ENCODE peak calls at places on chromosomes 11 and 22, in five cellular contexts. K is NCI-H2029 treated with DMSO at 0.1 percent for 48 hours, Z is DMS153, X is Calu3, W is iris pigment epithelial cell. J is an unnamed sample.

GRCh38 chr22:22941831-22942510 is 54.4 kb downstream of the IGLL5 start:
- DNase-seq in K (no peak), Z (no peak), X (no peak), W (no peak), J (no peak)

GRCh38 chr11:59164028-59164427 is 7.9 kb upstream of the DTX4 start:
- DNase-seq in K (no peak), Z (no peak), X (no peak), W (no peak), J (no peak)

GRCh38 chr11:12411806-12412727 is 34.7 kb downstream of the PARVA start:
- DNase-seq in K (peak; percentile 27), Z (peak; percentile 28), X (peak; percentile 81), W (peak; percentile 79), J (peak; percentile 75)

GRCh38 chr11:134257101-134257500 is 3.7 kb downstream of the ACAD8 start:
- DNase-seq in K (no peak), Z (no peak), X (no peak), W (no peak), J (no peak)

GRCh38 chr11:35083181-35084061 is 55.5 kb upstream of the CD44 start:
- DNase-seq in K (no peak), Z (no peak), X (no peak), W (peak; percentile 88), J (no peak)

GRCh38 chr11:72598901-72599300 is 75.3 kb downstream of the PDE2A start:
- DNase-seq in K (no peak), Z (no peak), X (peak; percentile 62), W (peak; percentile 32), J (peak; percentile 57)

GRCh38 chr11:74927496-74927895 is 21.4 kb downstream of the XRRA1 start:
- DNase-seq in K (no peak), Z (no peak), X (no peak), W (peak; percentile 59), J (no peak)

GRCh38 chr11:83070044-83070877 is 1.4 kb downstream of the RAB30 start:
- DNase-seq in K (no peak), Z (no peak), X (no peak), W (peak; percentile 74), J (no peak)

GRCh38 chr11:122195790-122196189 is 79.8 kb upstream of the BLID start:
- DNase-seq in K (no peak), Z (no peak), X (no peak), W (no peak), J (no peak)

GRCh38 chr11:134655189-134655937 is 243.3 kb upstream of the B3GAT1 start:
- DNase-seq in K (no peak), Z (no peak), X (no peak), W (no peak), J (no peak)

GRCh38 chr11:90218606-90219005 is 4.2 kb downstream of the CHORDC1 start:
- DNase-seq in K (no peak), Z (no peak), X (peak; percentile 11), W (peak; percentile 3), J (no peak)

GRCh38 chr11:2383823-2384722 is 7.0 kb downstream of the CD81 start:
- DNase-seq in K (no peak), Z (no peak), X (no peak), W (no peak), J (no peak)

GRCh38 chr11:68776442-68777235 is 25.3 kb upstream of the TESMIN start:
- DNase-seq in K (no peak), Z (no peak), X (peak; percentile 23), W (no peak), J (no peak)

GRCh38 chr11:107651672-107652071 is 60.2 kb downstream of the SLN start:
- DNase-seq in K (no peak), Z (no peak), X (no peak), W (no peak), J (no peak)

GRCh38 chr11:65008016-65008415 is 5.9 kb upstream of the ARL2 start:
- DNase-seq in K (no peak), Z (no peak), X (no peak), W (no peak), J (no peak)

GRCh38 chr11:86396403-86396802 is 21.7 kb downstream of the CCDC81 start:
- DNase-seq in K (no peak), Z (no peak), X (no peak), W (peak; percentile 91), J (no peak)

GRCh38 chr22:33983558-33983957 is 63.3 kb upstream of the LARGE1 start:
- DNase-seq in K (no peak), Z (no peak), X (no peak), W (no peak), J (no peak)

GRCh38 chr11:13261600-13262061 is 16.0 kb upstream of the BMAL1 start:
- DNase-seq in K (no peak), Z (no peak), X (peak; percentile 31), W (peak; percentile 82), J (no peak)

GRCh38 chr22:40116496-40117200 is 61.1 kb upstream of the TNRC6B start:
- DNase-seq in K (no peak), Z (no peak), X (no peak), W (no peak), J (no peak)

GRCh38 chr22:38718414-38718813 is 12.7 kb downstream of the GTPBP1 start:
- DNase-seq in K (no peak), Z (no peak), X (peak; percentile 77), W (peak; percentile 70), J (no peak)

GRCh38 chr22:24433868-24434471 is 6.6 kb downstream of the ADORA2A start:
- DNase-seq in K (no peak), Z (no peak), X (no peak), W (peak; percentile 28), J (no peak)

GRCh38 chr11:93468286-93468685 is 74.9 kb downstream of the SMCO4 start:
- DNase-seq in K (peak; percentile 50), Z (no peak), X (no peak), W (no peak), J (no peak)

GRCh38 chr11:33723238-33723881 is 12.9 kb downstream of the CD59 start:
- DNase-seq in K (no peak), Z (no peak), X (no peak), W (peak; percentile 90), J (no peak)

GRCh38 chr11:110168404-110168803 is 75.2 kb downstream of the ZC3H12C start:
- DNase-seq in K (no peak), Z (no peak), X (no peak), W (no peak), J (no peak)

GRCh38 chr22:37309221-37310074 is 27.1 kb downstream of the CYTH4 start:
- DNase-seq in K (no peak), Z (no peak), X (no peak), W (no peak), J (no peak)